ENCODE peak calls at places on chromosomes 16 and 17, in four cellular contexts. P is Panc1, W is ascending aorta, U is PC-3. X is an unnamed sample.

GRCh38 chr16:69706256-69706974 is 19.9 kb downstream of the NQO1 start:
- DNase-seq in P (no peak), W (no peak), U (peak), X (peak)

GRCh38 chr17:18141210-18141803 is 32.8 kb downstream of the MYO15A start:
- DNase-seq in P (peak), W (no peak), U (peak), X (peak)

GRCh38 chr16:27189335-27189972 is 13.9 kb upstream of the KDM8 start:
- DNase-seq in P (no peak), W (no peak), U (no peak), X (no peak)

GRCh38 chr17:15273141-15273793 is 8.1 kb upstream of the PMP22 start:
- DNase-seq in P (no peak), W (no peak), U (peak), X (peak)

GRCh38 chr17:77429985-77430752 is 289.4 kb downstream of the SEC14L1 start:
- DNase-seq in P (no peak), W (peak), U (peak), X (peak)

GRCh38 chr17:73508057-73508930 is 136.0 kb downstream of the SDK2 start:
- DNase-seq in P (no peak), W (no peak), U (no peak), X (no peak)

GRCh38 chr17:55273579-55274370 is 9.0 kb downstream of the HLF start:
- DNase-seq in P (no peak), W (peak), U (no peak), X (no peak)

GRCh38 chr17:40329981-40330794 is 21.2 kb downstream of the RARA start:
- DNase-seq in P (no peak), W (no peak), U (no peak), X (no peak)

GRCh38 chr17:9271989-9272388 is 250.7 kb downstream of the NTN1 start:
- DNase-seq in P (no peak), W (no peak), U (no peak), X (no peak)

GRCh38 chr16:56389554-56389953 is 35.8 kb downstream of the AMFR start:
- DNase-seq in P (no peak), W (no peak), U (peak), X (peak)

GRCh38 chr16:12439443-12440232 is 364.0 kb downstream of the CPPED1 start:
- DNase-seq in P (no peak), W (no peak), U (peak), X (no peak)

GRCh38 chr16:22397931-22398330 is 23.5 kb upstream of the CDR2 start:
- DNase-seq in P (no peak), W (no peak), U (no peak), X (peak)

GRCh38 chr17:12664252-12664651 is 1.4 kb upstream of the MYOCD start:
- DNase-seq in P (no peak), W (no peak), U (no peak), X (no peak)

GRCh38 chr17:67686246-67686645 is 31.5 kb upstream of the NOL11 start:
- DNase-seq in P (no peak), W (no peak), U (no peak), X (no peak)

GRCh38 chr17:60641810-60642220 is 35.8 kb upstream of the BCAS3 start:
- DNase-seq in P (peak), W (no peak), U (peak), X (peak)

GRCh38 chr17:4010754-4011153 is 46.5 kb upstream of the ATP2A3 start:
- DNase-seq in P (no peak), W (no peak), U (no peak), X (no peak)

GRCh38 chr17:43132117-43132516 is 7.0 kb upstream of the BRCA1 start:
- DNase-seq in P (no peak), W (no peak), U (no peak), X (no peak)

GRCh38 chr16:22664561-22664997 is 149.4 kb upstream of the HS3ST2 start:
- DNase-seq in P (no peak), W (no peak), U (peak), X (no peak)

GRCh38 chr17:32461853-32462617 is 17.7 kb downstream of the PSMD11 start:
- DNase-seq in P (no peak), W (no peak), U (peak), X (peak)

GRCh38 chr16:14486520-14487303 is 143.3 kb downstream of the PARN start:
- DNase-seq in P (no peak), W (peak), U (peak), X (peak)

GRCh38 chr17:48427598-48427997 is 2.4 kb downstream of the SKAP1 start:
- DNase-seq in P (no peak), W (no peak), U (peak), X (peak)

GRCh38 chr17:61323696-61324539 is 75.7 kb upstream of the TBX2 start:
- DNase-seq in P (no peak), W (no peak), U (no peak), X (peak)

GRCh38 chr17:80380068-80381061 is 34.6 kb upstream of the ENDOV start:
- DNase-seq in P (no peak), W (no peak), U (no peak), X (no peak)

GRCh38 chr17:44707755-44708400 is 587 bp upstream of the DBF4B start:
- DNase-seq in P (no peak), W (no peak), U (peak), X (peak)

GRCh38 chr16:79093554-79093967 is 507.0 kb downstream of the MAF start:
- DNase-seq in P (no peak), W (no peak), U (no peak), X (no peak)

GRCh38 chr17:46878055-46878454 is 26.7 kb downstream of the WNT9B start:
- DNase-seq in P (no peak), W (no peak), U (no peak), X (no peak)

GRCh38 chr17:38703742-38704644 is 1.1 kb upstream of the MLLT6 start:
- DNase-seq in P (no peak), W (peak), U (peak), X (peak)

GRCh38 chr16:1530883-1531637 is 2.4 kb upstream of the TMEM204 start:
- DNase-seq in P (no peak), W (no peak), U (no peak), X (peak)

GRCh38 chr17:68820476-68820824 is 134.7 kb downstream of the ABCA8 start:
- DNase-seq in P (no peak), W (no peak), U (no peak), X (peak)

GRCh38 chr17:10646393-10646990 is 10.6 kb downstream of the MYH3 start:
- DNase-seq in P (peak), W (no peak), U (peak), X (peak)

GRCh38 chr17:50903604-50904521 is 37.7 kb upstream of the TOB1 start:
- DNase-seq in P (no peak), W (no peak), U (peak), X (peak)

GRCh38 chr16:30378236-30379164 is 3.9 kb downstream of the SEPTIN1 start:
- DNase-seq in P (no peak), W (peak), U (peak), X (peak)
- TF ChIP-seq CTCF in P (no peak), W (peak), U (no peak), X (peak)

GRCh38 chr16:54050281-54051210 is 236.0 kb downstream of the IRX3 start:
- DNase-seq in P (no peak), W (no peak), U (no peak), X (peak)
- H3K4me3 ChIP-seq in P (no peak), W (no peak), U (no peak), X (no peak)

GRCh38 chr16:72805486-72805885 is 242.4 kb downstream of the ZFHX3 start:
- DNase-seq in P (no peak), W (no peak), U (no peak), X (no peak)
- TF ChIP-seq CTCF in P (no peak), W (no peak), U (no peak), X (no peak)

GRCh38 chr16:229731-230281 is 557 bp upstream of the LUC7L start:
- DNase-seq in P (no peak), W (no peak), U (no peak), X (no peak)
- H3K4me3 ChIP-seq in P (peak), W (peak), U (peak), X (peak)

DNA sequence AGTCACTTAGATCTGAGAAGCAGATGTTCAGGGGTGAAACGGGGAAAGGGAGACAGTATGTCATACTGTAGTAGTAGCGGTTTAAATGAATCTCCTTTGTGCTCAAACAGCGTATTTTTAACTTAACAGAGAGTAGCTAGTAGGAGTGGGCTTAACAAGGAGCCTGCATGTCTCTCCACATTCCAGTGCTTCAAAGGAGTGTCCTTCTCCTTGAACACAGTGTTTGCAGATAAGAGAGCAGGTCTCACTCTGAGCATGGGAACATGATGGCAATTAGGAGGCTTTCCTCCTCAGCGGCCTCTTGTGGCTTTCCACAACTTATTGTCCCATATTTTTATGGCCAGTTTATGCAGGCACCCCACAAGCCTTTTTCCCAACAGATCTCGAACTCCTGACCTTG is 29.9 kb downstream of the TVP23A start:
- DNase-seq in P (no peak), W (no peak), U (no peak), X (no peak)
- TF ChIP-seq CTCF in P (no peak), W (no peak), U (no peak), X (no peak)

GRCh38 chr16:19523184-19523558 is 571 bp upstream of the CCP110 start:
- DNase-seq in P (no peak), W (no peak), U (no peak), X (no peak)
- H3K4me3 ChIP-seq in P (peak), W (no peak), U (no peak), X (no peak)